ENCODE peak calls at places on chromosome 11, in four cellular contexts. D, Y, X and K are unnamed samples. For H3K4me1 and H3K36me3, the result is how much of the 10 kb centered on the place peaks cover.

GRCh38 chr11:64007629-64008282 is 21.5 kb downstream of the OTUB1 start:
- DNase-seq in D (peak), Y (peak), X (peak), K (peak)

GRCh38 chr11:60280412-60280811 is at the start of gene MS4A4A:
- DNase-seq in D (peak), Y (no peak), X (no peak), K (no peak)

GRCh38 chr11:115256326-115257197 is 247.7 kb downstream of the CADM1 start:
- DNase-seq in D (no peak), Y (no peak), X (no peak), K (no peak)

GRCh38 chr11:18526130-18526520 is 617 bp downstream of the TSG101 start:
- DNase-seq in D (no peak), Y (no peak), X (peak), K (no peak)

GRCh38 chr11:20873054-20873453 is 203.7 kb downstream of the NELL1 start:
- DNase-seq in D (no peak), Y (no peak), X (peak), K (peak)

GRCh38 chr11:114440121-114440860 is 1.0 kb downstream of the REXO2 start:
- DNase-seq in D (no peak), Y (no peak), X (peak), K (no peak)

GRCh38 chr11:95339554-95339953 is 108.6 kb upstream of the SESN3 start:
- DNase-seq in D (no peak), Y (no peak), X (peak), K (no peak)

GRCh38 chr11:126229782-126230540 is 18.4 kb downstream of the FAM118B start:
- DNase-seq in D (no peak), Y (no peak), X (peak), K (no peak)

GRCh38 chr11:95147364-95147905 is 57.8 kb downstream of the ENDOD1 start:
- DNase-seq in D (no peak), Y (no peak), X (peak), K (peak)

GRCh38 chr11:95084509-95084908 is 5.1 kb upstream of the ENDOD1 start:
- DNase-seq in D (no peak), Y (no peak), X (no peak), K (no peak)

GRCh38 chr11:28289444-28289843 is 181.3 kb downstream of the METTL15 start:
- DNase-seq in D (no peak), Y (no peak), X (no peak), K (no peak)

GRCh38 chr11:8947230-8947943 is 4.6 kb upstream of the ASCL3 start:
- DNase-seq in D (no peak), Y (no peak), X (no peak), K (peak)

GRCh38 chr11:8941341-8942103 is 1.3 kb downstream of the ASCL3 start:
- DNase-seq in D (no peak), Y (no peak), X (no peak), K (no peak)

GRCh38 chr11:8937659-8938058 is 4.9 kb upstream of the C11orf16 start:
- DNase-seq in D (no peak), Y (no peak), X (no peak), K (no peak)

GRCh38 chr11:8937159-8937558 is 4.4 kb upstream of the C11orf16 start:
- DNase-seq in D (no peak), Y (no peak), X (no peak), K (no peak)

DNA sequence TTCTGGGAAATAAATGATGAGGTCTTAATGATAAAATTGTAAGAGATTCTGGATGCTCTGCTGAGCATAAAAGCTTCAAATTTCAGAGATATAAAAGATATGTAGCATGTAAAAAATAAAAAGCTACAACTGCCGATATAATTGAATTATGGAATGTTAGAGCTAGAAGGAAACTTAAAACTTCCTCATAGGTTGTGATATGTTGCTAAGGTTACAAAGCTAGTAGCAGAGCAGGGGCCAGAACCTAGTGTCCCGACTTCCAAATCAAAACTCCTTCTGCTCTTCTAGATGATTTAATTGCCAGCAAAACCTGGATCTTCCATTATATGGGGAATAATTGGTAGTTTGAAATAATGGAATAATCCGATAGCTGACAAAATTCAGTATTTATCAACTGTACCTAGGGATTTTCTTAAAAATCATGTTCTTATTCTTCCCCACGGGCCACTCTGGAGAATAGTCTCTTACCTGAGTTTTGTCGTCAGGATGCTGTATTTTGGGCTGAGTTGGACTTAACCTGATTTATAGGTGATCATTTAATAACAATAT is at the start of gene ASCL3:
- DNase-seq in D (no peak), Y (no peak), X (no peak), K (no peak)
- H3K4me1 ChIP-seq in D (under half), Y (under half), X (under half), K (under half)

GRCh38 chr11:133928628-133929059 is 28.1 kb downstream of the IGSF9B start:
- DNase-seq in D (no peak), Y (no peak), X (peak), K (no peak)
- H3K27ac ChIP-seq in D (no peak), Y (no peak), X (no peak), K (no peak)

DNA sequence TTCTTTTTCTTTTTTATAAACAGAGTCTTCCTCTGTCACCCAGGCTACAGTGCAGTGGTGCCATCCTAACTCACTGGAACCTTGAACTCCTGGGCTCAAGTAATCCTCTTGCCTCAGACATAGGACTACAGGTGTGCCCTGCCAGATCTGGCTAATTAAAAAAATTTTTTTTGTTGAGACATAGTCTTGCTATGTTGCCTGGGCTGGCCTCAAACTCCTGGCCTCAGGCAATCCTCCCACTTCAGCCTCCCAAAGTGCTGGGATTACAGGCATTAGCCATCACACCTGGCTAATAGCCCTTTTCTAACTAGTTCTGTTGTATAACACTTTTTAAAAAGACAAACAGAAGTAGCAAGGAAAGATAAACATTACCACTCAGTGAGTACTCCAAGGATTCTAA is 57.4 kb downstream of the CSTF3 start:
- DNase-seq in D (no peak), Y (no peak), X (no peak), K (no peak)
- H3K36me3 ChIP-seq in D (under half), Y (under half), X (under half), K (under half)

DNA sequence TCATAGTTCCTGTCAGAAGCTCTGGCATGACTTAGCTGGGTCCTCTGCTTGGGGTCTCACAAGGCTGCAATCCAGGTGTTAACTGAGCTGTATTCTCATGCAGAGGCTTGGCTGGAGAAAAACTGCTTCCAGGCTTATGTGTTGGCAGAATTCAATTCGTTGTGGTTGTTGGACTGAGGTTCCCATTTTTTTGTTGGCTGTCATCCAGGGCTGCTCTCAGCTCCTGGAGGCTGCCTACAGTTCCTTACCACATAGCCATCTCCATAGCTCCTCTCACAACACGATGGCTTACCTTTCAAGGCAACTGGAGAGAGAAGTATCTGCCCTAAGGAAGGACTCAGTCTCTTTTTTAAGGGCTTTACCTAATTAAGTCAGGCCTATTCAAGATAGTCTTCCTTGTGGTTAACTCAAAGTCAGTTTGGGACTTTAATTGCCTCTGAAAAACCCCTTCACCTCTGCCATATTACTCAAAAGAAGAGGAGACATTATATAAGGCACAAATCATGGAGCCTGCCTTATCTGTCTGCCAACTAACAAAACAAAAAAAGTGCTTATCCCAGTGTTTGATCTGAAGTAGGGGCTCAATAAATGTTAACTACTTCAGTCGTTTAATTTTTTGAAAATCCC is 35.2 kb downstream of the OR2AG2 start:
- DNase-seq in D (no peak), Y (no peak), X (peak), K (no peak)
- H3K4me1 ChIP-seq in D (under half), Y (under half), X (under half), K (under half)

GRCh38 chr11:103735497-103736032 is 300.9 kb upstream of the DDI1 start:
- DNase-seq in D (no peak), Y (no peak), X (no peak), K (no peak)

GRCh38 chr11:103736986-103737622 is 299.3 kb upstream of the DDI1 start:
- DNase-seq in D (peak), Y (no peak), X (peak), K (no peak)

GRCh38 chr11:103736323-103736722 is 300.1 kb upstream of the DDI1 start:
- DNase-seq in D (no peak), Y (no peak), X (no peak), K (no peak)

GRCh38 chr11:103733889-103734288 is 302.6 kb upstream of the DDI1 start:
- DNase-seq in D (no peak), Y (no peak), X (no peak), K (no peak)

DNA sequence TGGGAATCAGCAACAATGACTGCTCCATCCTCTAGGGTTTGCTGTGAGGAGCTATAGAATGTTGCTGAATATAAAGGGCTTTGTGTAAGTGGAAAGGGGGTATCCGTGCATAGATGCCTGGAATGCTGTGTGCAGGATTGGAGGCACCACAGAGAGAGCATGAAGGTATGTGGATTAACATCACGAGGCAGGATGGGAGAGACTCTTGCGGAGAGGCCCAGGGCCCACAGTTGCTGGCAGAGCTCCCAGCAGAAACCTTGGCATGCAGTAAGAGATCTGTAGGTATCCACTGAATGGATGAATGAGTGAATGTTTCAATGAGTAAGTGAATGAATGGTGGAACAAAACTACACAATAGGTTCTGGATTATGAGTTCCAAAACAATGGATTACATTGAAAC is 298.6 kb upstream of the DDI1 start:
- DNase-seq in D (peak), Y (no peak), X (peak), K (no peak)
- H3K27ac ChIP-seq in D (peak), Y (no peak), X (no peak), K (no peak)

GRCh38 chr11:57681168-57681567 is 13.3 kb downstream of the ZDHHC5 start:
- DNase-seq in D (no peak), Y (no peak), X (no peak), K (no peak)

GRCh38 chr11:57674251-57674650 is 6.3 kb downstream of the ZDHHC5 start:
- DNase-seq in D (no peak), Y (no peak), X (no peak), K (no peak)

GRCh38 chr11:57679396-57679795 is 11.5 kb downstream of the ZDHHC5 start:
- DNase-seq in D (no peak), Y (no peak), X (no peak), K (no peak)

GRCh38 chr11:57680552-57680874 is 12.6 kb downstream of the ZDHHC5 start:
- DNase-seq in D (no peak), Y (no peak), X (peak), K (no peak)

GRCh38 chr11:57675176-57675941 is 7.4 kb downstream of the ZDHHC5 start:
- DNase-seq in D (no peak), Y (no peak), X (no peak), K (no peak)
- H3K36me3 ChIP-seq in D (under half), Y (under half), X (under half), K (under half)

DNA sequence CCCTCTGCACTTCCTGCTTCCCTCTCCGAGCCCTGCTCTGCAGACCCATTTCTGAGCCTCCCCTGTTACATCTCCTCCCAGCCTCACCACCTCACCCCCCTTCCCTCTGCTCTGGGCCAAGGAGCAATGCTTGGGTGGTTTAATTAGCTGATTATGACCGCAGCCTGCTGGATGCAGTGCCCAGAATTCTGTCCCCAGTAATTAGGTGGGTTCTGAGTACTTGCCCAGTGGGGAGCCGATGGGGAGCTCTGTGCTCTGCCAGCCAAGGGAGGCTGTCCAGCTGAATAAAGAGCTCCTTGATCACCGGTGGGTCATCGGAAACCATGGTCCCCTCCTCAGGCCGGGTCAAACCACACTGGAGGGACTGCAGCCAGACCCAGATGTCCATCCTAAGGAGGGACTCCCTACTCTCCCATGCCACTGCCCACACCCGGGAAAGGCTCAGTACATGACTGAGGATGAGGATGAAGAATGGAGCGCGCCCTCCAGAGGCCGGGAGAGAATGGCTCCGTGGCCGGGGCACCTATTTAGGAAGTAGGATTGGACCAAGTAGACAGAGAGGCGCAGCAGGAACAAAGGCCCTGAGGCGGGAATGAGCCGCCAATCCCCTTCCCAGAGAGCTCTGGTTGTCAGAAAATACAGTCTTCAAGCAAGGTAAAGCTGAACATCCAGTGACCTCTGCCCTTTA is 9.1 kb downstream of the ARRB1 start:
- DNase-seq in D (no peak), Y (no peak), X (no peak), K (no peak)
- H3K4me1 ChIP-seq in D (half or more), Y (half or more), X (under half), K (half or more)

GRCh38 chr11:67408437-67409200 is 4.7 kb downstream of the TBC1D10C start:
- DNase-seq in D (no peak), Y (no peak), X (no peak), K (no peak)

GRCh38 chr11:67406420-67406968 is 2.6 kb downstream of the TBC1D10C start:
- DNase-seq in D (no peak), Y (no peak), X (no peak), K (no peak)

GRCh38 chr11:67409261-67409666 is 5.4 kb downstream of the TBC1D10C start:
- DNase-seq in D (no peak), Y (no peak), X (no peak), K (no peak)

GRCh38 chr11:67406969-67407699 is 3.3 kb downstream of the TBC1D10C start:
- DNase-seq in D (no peak), Y (no peak), X (no peak), K (no peak)

GRCh38 chr11:67407700-67408163 is 3.8 kb downstream of the TBC1D10C start:
- DNase-seq in D (no peak), Y (no peak), X (no peak), K (no peak)
- H3K27ac ChIP-seq in D (peak), Y (no peak), X (no peak), K (no peak)

GRCh38 chr11:69664901-69665300 is 10.3 kb downstream of the LTO1 start:
- DNase-seq in D (no peak), Y (no peak), X (no peak), K (no peak)
- H3K36me3 ChIP-seq in D (under half), Y (under half), X (under half), K (under half)